ENCODE peak calls at places on chromosomes 4 and X, in seven cellular contexts. One of them, this sample, is unnamed.

GRCh38 chr4:141425124-141425523 is 204.4 kb downstream of the ZNF330 start:
- DNase-seq in A549: peak; percentile 26
- DNase-seq in cardiac muscle cell: peak; percentile 55
- DNase-seq in HCT116: peak; percentile 6
- DNase-seq in psoas muscle: no peak
- DNase-seq in left ventricle myocardium inferior: no peak
- DNase-seq in tibial nerve: no peak
- DNase-seq in this sample: no peak

GRCh38 chr4:142043509-142043908 is 407.1 kb downstream of the IL15 start:
- DNase-seq in A549: no peak
- DNase-seq in cardiac muscle cell: no peak
- DNase-seq in HCT116: no peak
- DNase-seq in psoas muscle: no peak
- DNase-seq in left ventricle myocardium inferior: no peak
- DNase-seq in tibial nerve: no peak
- DNase-seq in this sample: peak; percentile 2

GRCh38 chr4:141375855-141376254 is 155.2 kb downstream of the ZNF330 start:
- DNase-seq in A549: peak; percentile 87
- DNase-seq in cardiac muscle cell: peak; percentile 84
- DNase-seq in HCT116: peak; percentile 65
- DNase-seq in psoas muscle: no peak
- DNase-seq in left ventricle myocardium inferior: no peak
- DNase-seq in tibial nerve: no peak
- DNase-seq in this sample: peak; percentile 71

GRCh38 chrX:139506318-139506717 is 24.2 kb upstream of the F9 start:
- DNase-seq in A549: no peak
- DNase-seq in cardiac muscle cell: no peak
- DNase-seq in HCT116: no peak
- DNase-seq in psoas muscle: no peak
- DNase-seq in left ventricle myocardium inferior: no peak
- DNase-seq in tibial nerve: no peak
- DNase-seq in this sample: no peak

GRCh38 chrX:39645059-39645895 is 452.5 kb downstream of the BCOR start:
- DNase-seq in A549: peak; percentile 25
- DNase-seq in cardiac muscle cell: peak; percentile 89
- DNase-seq in HCT116: no peak
- DNase-seq in psoas muscle: peak; percentile 81
- DNase-seq in left ventricle myocardium inferior: peak; percentile 64
- DNase-seq in tibial nerve: peak; percentile 46
- DNase-seq in this sample: peak; percentile 12

GRCh38 chr4:126572264-126572663 is 1060.5 kb upstream of the INTU start:
- DNase-seq in A549: no peak
- DNase-seq in cardiac muscle cell: no peak
- DNase-seq in HCT116: no peak
- DNase-seq in psoas muscle: no peak
- DNase-seq in left ventricle myocardium inferior: no peak
- DNase-seq in tibial nerve: no peak
- DNase-seq in this sample: no peak

GRCh38 chrX:53583571-53583970 is 102.9 kb downstream of the HUWE1 start:
- DNase-seq in A549: no peak
- DNase-seq in cardiac muscle cell: no peak
- DNase-seq in HCT116: no peak
- DNase-seq in psoas muscle: no peak
- DNase-seq in left ventricle myocardium inferior: no peak
- DNase-seq in tibial nerve: no peak
- DNase-seq in this sample: no peak

GRCh38 chrX:119682019-119682989 is 10.7 kb downstream of the SEPTIN6 start:
- DNase-seq in A549: no peak
- DNase-seq in cardiac muscle cell: no peak
- DNase-seq in HCT116: no peak
- DNase-seq in psoas muscle: no peak
- DNase-seq in left ventricle myocardium inferior: no peak
- DNase-seq in tibial nerve: no peak
- DNase-seq in this sample: no peak

GRCh38 chr4:176789955-176790354 is 2.8 kb downstream of the VEGFC start:
- DNase-seq in A549: peak; percentile 70
- DNase-seq in cardiac muscle cell: peak; percentile 68
- DNase-seq in HCT116: peak; percentile 23
- DNase-seq in psoas muscle: no peak
- DNase-seq in left ventricle myocardium inferior: no peak
- DNase-seq in tibial nerve: no peak
- DNase-seq in this sample: peak; percentile 87

GRCh38 chr4:33696586-33696985 is 2547.7 kb downstream of the ARAP2 start:
- DNase-seq in A549: no peak
- DNase-seq in cardiac muscle cell: peak; percentile 67
- DNase-seq in HCT116: no peak
- DNase-seq in psoas muscle: no peak
- DNase-seq in left ventricle myocardium inferior: no peak
- DNase-seq in tibial nerve: no peak
- DNase-seq in this sample: no peak

GRCh38 chr4:37990731-37991130 is 30.5 kb downstream of the PTTG2 start:
- DNase-seq in A549: no peak
- DNase-seq in cardiac muscle cell: no peak
- DNase-seq in HCT116: no peak
- DNase-seq in psoas muscle: no peak
- DNase-seq in left ventricle myocardium inferior: no peak
- DNase-seq in tibial nerve: no peak
- DNase-seq in this sample: no peak
- H3K4me3 ChIP-seq in A549: no peak overlapping the region
- H3K4me3 ChIP-seq in cardiac muscle cell: no peak overlapping the region
- H3K4me3 ChIP-seq in HCT116: no peak overlapping the region
- H3K4me3 ChIP-seq in psoas muscle: no peak overlapping the region
- H3K4me3 ChIP-seq in left ventricle myocardium inferior: no peak overlapping the region
- H3K4me3 ChIP-seq in tibial nerve: no peak overlapping the region
- H3K4me3 ChIP-seq in this sample: no peak overlapping the region

DNA sequence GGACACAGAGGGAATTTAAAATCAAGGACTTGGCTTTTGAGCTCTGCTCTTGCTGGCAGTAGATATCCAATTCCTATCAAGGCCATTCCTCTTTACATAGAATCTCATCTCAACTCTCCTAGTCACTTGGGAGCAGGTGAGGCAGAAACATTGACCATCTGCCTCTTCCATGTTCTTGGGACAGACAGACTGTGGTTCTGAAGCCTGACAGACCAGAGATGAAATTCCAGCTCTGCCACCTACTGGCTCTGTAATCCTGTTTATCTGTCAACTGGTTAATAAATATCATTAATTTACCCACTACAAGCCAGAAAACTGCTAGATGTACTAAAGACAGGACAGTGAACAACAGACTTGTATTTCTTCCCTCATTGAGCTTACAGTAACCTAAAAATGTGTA is 300.8 kb downstream of the ADGRL3 start:
- DNase-seq in A549: no peak
- DNase-seq in cardiac muscle cell: peak; percentile 52
- DNase-seq in HCT116: no peak
- DNase-seq in psoas muscle: no peak
- DNase-seq in left ventricle myocardium inferior: no peak
- DNase-seq in tibial nerve: no peak
- DNase-seq in this sample: no peak
- TF ChIP-seq CTCF in A549: no peak
- TF ChIP-seq CTCF in cardiac muscle cell: peak; percentile 35
- TF ChIP-seq CTCF in HCT116: no peak
- TF ChIP-seq CTCF in psoas muscle: no peak
- TF ChIP-seq CTCF in left ventricle myocardium inferior: peak; percentile 33
- TF ChIP-seq CTCF in tibial nerve: no peak
- TF ChIP-seq CTCF in this sample: no peak

GRCh38 chr4:41134581-41134980 is 79.8 kb downstream of the APBB2 start:
- DNase-seq in A549: no peak
- DNase-seq in cardiac muscle cell: peak; percentile 42
- DNase-seq in HCT116: no peak
- DNase-seq in psoas muscle: no peak
- DNase-seq in left ventricle myocardium inferior: no peak
- DNase-seq in tibial nerve: no peak
- DNase-seq in this sample: no peak

GRCh38 chr4:41137879-41138278 is 76.5 kb downstream of the APBB2 start:
- DNase-seq in A549: no peak
- DNase-seq in cardiac muscle cell: no peak
- DNase-seq in HCT116: no peak
- DNase-seq in psoas muscle: no peak
- DNase-seq in left ventricle myocardium inferior: no peak
- DNase-seq in tibial nerve: no peak
- DNase-seq in this sample: no peak

GRCh38 chr4:41135761-41136160 is 78.6 kb downstream of the APBB2 start:
- DNase-seq in A549: no peak
- DNase-seq in cardiac muscle cell: no peak
- DNase-seq in HCT116: no peak
- DNase-seq in psoas muscle: no peak
- DNase-seq in left ventricle myocardium inferior: no peak
- DNase-seq in tibial nerve: no peak
- DNase-seq in this sample: no peak

GRCh38 chr4:41133619-41134018 is 80.7 kb downstream of the APBB2 start:
- DNase-seq in A549: no peak
- DNase-seq in cardiac muscle cell: peak; percentile 49
- DNase-seq in HCT116: no peak
- DNase-seq in psoas muscle: no peak
- DNase-seq in left ventricle myocardium inferior: no peak
- DNase-seq in tibial nerve: no peak
- DNase-seq in this sample: no peak

DNA sequence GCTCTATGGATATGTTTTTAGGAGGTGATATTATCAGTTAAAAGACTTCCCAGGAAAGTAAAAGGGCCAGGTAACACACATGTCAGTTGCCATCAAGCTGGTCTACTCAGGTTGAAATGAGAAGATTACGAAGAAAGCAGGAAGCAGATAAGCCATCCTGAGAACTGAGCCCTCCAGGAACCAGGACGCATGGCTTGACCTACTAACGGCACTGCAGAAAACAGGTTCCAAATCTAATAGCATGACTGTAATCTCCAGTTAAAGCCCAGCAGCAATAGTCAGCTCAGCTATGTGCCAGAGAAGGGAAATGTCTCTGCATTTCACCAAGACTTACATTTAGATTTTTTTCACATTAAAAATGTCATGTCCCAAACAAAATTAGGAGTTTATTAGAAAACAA is 77.9 kb downstream of the APBB2 start:
- DNase-seq in A549: no peak
- DNase-seq in cardiac muscle cell: no peak
- DNase-seq in HCT116: no peak
- DNase-seq in psoas muscle: no peak
- DNase-seq in left ventricle myocardium inferior: no peak
- DNase-seq in tibial nerve: no peak
- DNase-seq in this sample: no peak
- H3K4me3 ChIP-seq in A549: no peak overlapping the region
- H3K4me3 ChIP-seq in cardiac muscle cell: no peak overlapping the region
- H3K4me3 ChIP-seq in HCT116: peak overlapping the region; percentile 1
- H3K4me3 ChIP-seq in psoas muscle: no peak overlapping the region
- H3K4me3 ChIP-seq in left ventricle myocardium inferior: no peak overlapping the region
- H3K4me3 ChIP-seq in tibial nerve: no peak overlapping the region
- H3K4me3 ChIP-seq in this sample: no peak overlapping the region

GRCh38 chrX:68433981-68434299 is 645 bp upstream of the OPHN1 start:
- DNase-seq in A549: no peak
- DNase-seq in cardiac muscle cell: no peak
- DNase-seq in HCT116: no peak
- DNase-seq in psoas muscle: no peak
- DNase-seq in left ventricle myocardium inferior: no peak
- DNase-seq in tibial nerve: no peak
- DNase-seq in this sample: no peak

GRCh38 chrX:68429216-68429615 is 4.1 kb downstream of the OPHN1 start:
- DNase-seq in A549: no peak
- DNase-seq in cardiac muscle cell: peak; percentile 19
- DNase-seq in HCT116: no peak
- DNase-seq in psoas muscle: no peak
- DNase-seq in left ventricle myocardium inferior: no peak
- DNase-seq in tibial nerve: no peak
- DNase-seq in this sample: no peak

GRCh38 chrX:68433155-68433980 is at the start of gene OPHN1:
- DNase-seq in A549: peak; percentile 80
- DNase-seq in cardiac muscle cell: peak; percentile 86
- DNase-seq in HCT116: peak; percentile 55
- DNase-seq in psoas muscle: peak; percentile 87
- DNase-seq in left ventricle myocardium inferior: peak; percentile 76
- DNase-seq in tibial nerve: peak; percentile 59
- DNase-seq in this sample: no peak

GRCh38 chrX:68431836-68432235 is 1.5 kb downstream of the OPHN1 start:
- DNase-seq in A549: no peak
- DNase-seq in cardiac muscle cell: no peak
- DNase-seq in HCT116: no peak
- DNase-seq in psoas muscle: no peak
- DNase-seq in left ventricle myocardium inferior: no peak
- DNase-seq in tibial nerve: no peak
- DNase-seq in this sample: no peak

DNA sequence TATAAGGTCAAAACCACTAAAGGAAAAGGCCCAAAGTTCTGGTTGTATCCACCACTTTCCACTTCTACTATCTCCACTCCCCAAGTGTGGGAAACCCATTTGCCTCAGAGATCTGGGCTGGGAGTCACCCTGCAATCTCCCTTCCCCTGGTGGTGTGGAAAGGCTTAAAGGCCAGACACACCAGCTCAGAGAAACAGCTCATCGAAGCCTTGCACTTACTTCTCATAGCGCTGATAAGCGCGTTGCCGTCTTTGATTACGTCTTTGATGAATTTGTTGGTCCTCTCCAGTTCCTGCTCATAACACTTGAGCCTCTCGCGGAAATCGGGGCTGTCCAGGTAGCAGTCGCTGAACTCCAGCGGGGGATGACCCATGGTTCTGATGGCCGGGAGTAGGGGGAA is 647 bp downstream of the OPHN1 start:
- DNase-seq in A549: peak; percentile 18
- DNase-seq in cardiac muscle cell: no peak
- DNase-seq in HCT116: no peak
- DNase-seq in psoas muscle: no peak
- DNase-seq in left ventricle myocardium inferior: no peak
- DNase-seq in tibial nerve: no peak
- DNase-seq in this sample: no peak
- TF ChIP-seq CTCF in A549: no peak
- TF ChIP-seq CTCF in cardiac muscle cell: no peak
- TF ChIP-seq CTCF in HCT116: no peak
- TF ChIP-seq CTCF in psoas muscle: no peak
- TF ChIP-seq CTCF in left ventricle myocardium inferior: peak; percentile 12
- TF ChIP-seq CTCF in tibial nerve: no peak
- TF ChIP-seq CTCF in this sample: no peak

GRCh38 chrX:137428777-137429564 is 137.0 kb upstream of the ZIC3 start:
- DNase-seq in A549: no peak
- DNase-seq in cardiac muscle cell: no peak
- DNase-seq in HCT116: no peak
- DNase-seq in psoas muscle: no peak
- DNase-seq in left ventricle myocardium inferior: no peak
- DNase-seq in tibial nerve: no peak
- DNase-seq in this sample: no peak

GRCh38 chrX:137428251-137428661 is 137.7 kb upstream of the ZIC3 start:
- DNase-seq in A549: no peak
- DNase-seq in cardiac muscle cell: peak; percentile 15
- DNase-seq in HCT116: no peak
- DNase-seq in psoas muscle: no peak
- DNase-seq in left ventricle myocardium inferior: no peak
- DNase-seq in tibial nerve: no peak
- DNase-seq in this sample: no peak

GRCh38 chrX:137427813-137428212 is 138.1 kb upstream of the ZIC3 start:
- DNase-seq in A549: no peak
- DNase-seq in cardiac muscle cell: peak; percentile 7
- DNase-seq in HCT116: no peak
- DNase-seq in psoas muscle: no peak
- DNase-seq in left ventricle myocardium inferior: no peak
- DNase-seq in tibial nerve: no peak
- DNase-seq in this sample: no peak

GRCh38 chrX:137425273-137425902 is 140.5 kb upstream of the ZIC3 start:
- DNase-seq in A549: no peak
- DNase-seq in cardiac muscle cell: no peak
- DNase-seq in HCT116: no peak
- DNase-seq in psoas muscle: no peak
- DNase-seq in left ventricle myocardium inferior: no peak
- DNase-seq in tibial nerve: no peak
- DNase-seq in this sample: no peak

GRCh38 chrX:137427061-137427778 is 138.7 kb upstream of the ZIC3 start:
- DNase-seq in A549: no peak
- DNase-seq in cardiac muscle cell: no peak
- DNase-seq in HCT116: no peak
- DNase-seq in psoas muscle: no peak
- DNase-seq in left ventricle myocardium inferior: no peak
- DNase-seq in tibial nerve: no peak
- DNase-seq in this sample: no peak
- H3K4me3 ChIP-seq in A549: peak overlapping the region; percentile 52
- H3K4me3 ChIP-seq in cardiac muscle cell: no peak overlapping the region
- H3K4me3 ChIP-seq in HCT116: no peak overlapping the region
- H3K4me3 ChIP-seq in psoas muscle: peak overlapping the region; percentile 61
- H3K4me3 ChIP-seq in left ventricle myocardium inferior: peak overlapping the region; percentile 66
- H3K4me3 ChIP-seq in tibial nerve: peak overlapping the region; percentile 27
- H3K4me3 ChIP-seq in this sample: no peak overlapping the region

This sample was measured in HFF-Myc.